ENCODE peak calls at places on chromosome X, in four cellular contexts. G is cerebellar cortex, H is NT2/D1, X is astrocyte of the spinal cord. K is an unnamed sample.

GRCh38 chrX:10189317-10190268 is 32.8 kb downstream of the CLCN4 start:
- DNase-seq in G (peak), H (peak), X (peak), K (peak)

GRCh38 chrX:23610491-23610890 is 56.8 kb upstream of the PRDX4 start:
- DNase-seq in G (no peak), H (no peak), X (no peak), K (no peak)

GRCh38 chrX:153816821-153817220 is 13.5 kb downstream of the PDZD4 start:
- DNase-seq in G (no peak), H (no peak), X (no peak), K (no peak)

GRCh38 chrX:110216027-110216426 is 101.9 kb downstream of the AMMECR1 start:
- DNase-seq in G (no peak), H (no peak), X (no peak), K (no peak)

GRCh38 chrX:7133036-7133412 is 14.5 kb upstream of the STS start:
- DNase-seq in G (no peak), H (no peak), X (peak), K (peak)

GRCh38 chrX:105136786-105137185 is 83.7 kb downstream of the TEX13A start:
- DNase-seq in G (no peak), H (no peak), X (no peak), K (no peak)

GRCh38 chrX:131762802-131763234 is 218.9 kb downstream of the OR13H1 start:
- DNase-seq in G (peak), H (no peak), X (peak), K (peak)

GRCh38 chrX:87338510-87338909 is 179.1 kb upstream of the KLHL4 start:
- DNase-seq in G (no peak), H (no peak), X (peak), K (no peak)

GRCh38 chrX:13468096-13468495 is 101.3 kb upstream of the EGFL6 start:
- DNase-seq in G (no peak), H (no peak), X (no peak), K (no peak)

GRCh38 chrX:17038681-17039161 is 92.3 kb downstream of the REPS2 start:
- DNase-seq in G (peak), H (no peak), X (peak), K (peak)

GRCh38 chrX:154019633-154020499 is at the start of gene IRAK1:
- DNase-seq in G (peak), H (no peak), X (peak), K (peak)

K was measured in EL.